ENCODE peak calls at places on chromosome 19, in eight cellular contexts. One of them, this sample, is unnamed.

GRCh38 chr19:2556221-2557092 is 80.5 kb downstream of the GADD45B start:
- DNase-seq in transverse colon: no peak
- DNase-seq in ovary: no peak
- DNase-seq in tibial nerve: no peak
- DNase-seq in sigmoid colon: peak; percentile 63
- DNase-seq in stomach: no peak
- DNase-seq in HepG2: no peak
- DNase-seq in A549: no peak
- DNase-seq in this sample: no peak

GRCh38 chr19:57245959-57246358 is 5.5 kb downstream of the ZNF805 start:
- DNase-seq in sigmoid colon: no peak
- DNase-seq in stomach: no peak
- DNase-seq in transverse colon: no peak
- DNase-seq in HepG2: peak; percentile 79
- DNase-seq in A549: no peak
- DNase-seq in ovary: no peak
- DNase-seq in tibial nerve: no peak
- DNase-seq in this sample: peak; percentile 66

GRCh38 chr19:49875801-49876421 is 1.2 kb downstream of the AKT1S1 start:
- DNase-seq in ovary: peak; percentile 73
- DNase-seq in transverse colon: peak; percentile 62
- DNase-seq in stomach: no peak
- DNase-seq in HepG2: peak; percentile 51
- DNase-seq in tibial nerve: no peak
- DNase-seq in sigmoid colon: peak; percentile 85
- DNase-seq in A549: peak; percentile 79
- DNase-seq in this sample: no peak

GRCh38 chr19:39582442-39582841 is 19.9 kb upstream of the LGALS13 start:
- DNase-seq in stomach: no peak
- DNase-seq in tibial nerve: no peak
- DNase-seq in sigmoid colon: no peak
- DNase-seq in A549: no peak
- DNase-seq in transverse colon: no peak
- DNase-seq in ovary: no peak
- DNase-seq in HepG2: no peak
- DNase-seq in this sample: no peak

GRCh38 chr19:46744005-46744691 is 1.7 kb upstream of the FKRP start:
- DNase-seq in tibial nerve: no peak
- DNase-seq in transverse colon: no peak
- DNase-seq in HepG2: no peak
- DNase-seq in ovary: no peak
- DNase-seq in sigmoid colon: no peak
- DNase-seq in stomach: no peak
- DNase-seq in A549: no peak
- DNase-seq in this sample: no peak

GRCh38 chr19:48560095-48560530 is 8.1 kb downstream of the SULT2B1 start:
- DNase-seq in HepG2: peak; percentile 43
- DNase-seq in transverse colon: no peak
- DNase-seq in A549: no peak
- DNase-seq in stomach: no peak
- DNase-seq in sigmoid colon: no peak
- DNase-seq in ovary: no peak
- DNase-seq in tibial nerve: no peak
- DNase-seq in this sample: no peak

GRCh38 chr19:10748924-10749434 is 31.1 kb downstream of the DNM2 start:
- DNase-seq in ovary: no peak
- DNase-seq in stomach: peak; percentile 97
- DNase-seq in A549: peak; percentile 51
- DNase-seq in tibial nerve: no peak
- DNase-seq in HepG2: peak; percentile 94
- DNase-seq in sigmoid colon: no peak
- DNase-seq in transverse colon: peak; percentile 86
- DNase-seq in this sample: no peak

GRCh38 chr19:54536956-54537355 is 34.3 kb downstream of the LAIR2 start:
- DNase-seq in ovary: no peak
- DNase-seq in sigmoid colon: no peak
- DNase-seq in HepG2: no peak
- DNase-seq in tibial nerve: no peak
- DNase-seq in stomach: no peak
- DNase-seq in transverse colon: no peak
- DNase-seq in A549: no peak
- DNase-seq in this sample: no peak

GRCh38 chr19:48117515-48118330 is 7.1 kb upstream of the PLA2G4C start:
- DNase-seq in sigmoid colon: no peak
- DNase-seq in stomach: no peak
- DNase-seq in ovary: no peak
- DNase-seq in A549: no peak
- DNase-seq in tibial nerve: no peak
- DNase-seq in transverse colon: no peak
- DNase-seq in HepG2: no peak
- DNase-seq in this sample: no peak

GRCh38 chr19:23779645-23780044 is 21.0 kb upstream of the ZNF681 start:
- DNase-seq in sigmoid colon: no peak
- DNase-seq in ovary: no peak
- DNase-seq in transverse colon: no peak
- DNase-seq in tibial nerve: no peak
- DNase-seq in stomach: no peak
- DNase-seq in HepG2: no peak
- DNase-seq in A549: no peak
- DNase-seq in this sample: peak; percentile 31

GRCh38 chr19:8577247-8577646 is at the start of gene MYO1F:
- DNase-seq in HepG2: no peak
- DNase-seq in A549: no peak
- DNase-seq in ovary: no peak
- DNase-seq in transverse colon: peak; percentile 66
- DNase-seq in stomach: peak; percentile 41
- DNase-seq in tibial nerve: no peak
- DNase-seq in sigmoid colon: peak; percentile 78
- DNase-seq in this sample: no peak

GRCh38 chr19:12953456-12954149 is 3.4 kb downstream of the GADD45GIP1 start:
- DNase-seq in stomach: no peak
- DNase-seq in tibial nerve: no peak
- DNase-seq in HepG2: no peak
- DNase-seq in sigmoid colon: no peak
- DNase-seq in A549: no peak
- DNase-seq in transverse colon: no peak
- DNase-seq in ovary: no peak
- DNase-seq in this sample: no peak

GRCh38 chr19:41399525-41399924 is 1.9 kb downstream of the BCKDHA start:
- DNase-seq in A549: no peak
- DNase-seq in tibial nerve: no peak
- DNase-seq in sigmoid colon: no peak
- DNase-seq in stomach: no peak
- DNase-seq in ovary: no peak
- DNase-seq in transverse colon: no peak
- DNase-seq in HepG2: no peak
- DNase-seq in this sample: no peak

GRCh38 chr19:49812997-49813861 is at the start of gene FUZ:
- DNase-seq in transverse colon: peak; percentile 97
- DNase-seq in ovary: peak; percentile 95
- DNase-seq in tibial nerve: peak; percentile 94
- DNase-seq in sigmoid colon: peak; percentile 99
- DNase-seq in HepG2: no peak
- DNase-seq in A549: peak; percentile 100
- DNase-seq in stomach: peak; percentile 97
- DNase-seq in this sample: peak; percentile 99

GRCh38 chr19:4108767-4109625 is 14.9 kb downstream of the MAP2K2 start:
- DNase-seq in tibial nerve: no peak
- DNase-seq in sigmoid colon: no peak
- DNase-seq in ovary: no peak
- DNase-seq in A549: no peak
- DNase-seq in stomach: peak; percentile 27
- DNase-seq in HepG2: no peak
- DNase-seq in transverse colon: peak; percentile 45
- DNase-seq in this sample: no peak

GRCh38 chr19:54418030-54418929 is 3.0 kb downstream of the TTYH1 start:
- DNase-seq in A549: no peak
- DNase-seq in ovary: no peak
- DNase-seq in transverse colon: no peak
- DNase-seq in sigmoid colon: no peak
- DNase-seq in HepG2: peak; percentile 50
- DNase-seq in stomach: no peak
- DNase-seq in tibial nerve: no peak
- DNase-seq in this sample: no peak

GRCh38 chr19:19817357-19817756 is 4.2 kb downstream of the ZNF506 start:
- DNase-seq in sigmoid colon: no peak
- DNase-seq in tibial nerve: no peak
- DNase-seq in HepG2: no peak
- DNase-seq in transverse colon: no peak
- DNase-seq in stomach: no peak
- DNase-seq in ovary: no peak
- DNase-seq in A549: no peak
- DNase-seq in this sample: no peak

GRCh38 chr19:37329686-37330085 is 41.2 kb upstream of the ZNF527 start:
- DNase-seq in transverse colon: no peak
- DNase-seq in A549: no peak
- DNase-seq in sigmoid colon: no peak
- DNase-seq in ovary: no peak
- DNase-seq in HepG2: peak; percentile 32
- DNase-seq in tibial nerve: no peak
- DNase-seq in stomach: no peak
- DNase-seq in this sample: no peak

GRCh38 chr19:11580665-11581418 is 3.4 kb upstream of the ACP5 start:
- DNase-seq in HepG2: no peak
- DNase-seq in stomach: peak; percentile 46
- DNase-seq in A549: no peak
- DNase-seq in transverse colon: no peak
- DNase-seq in ovary: no peak
- DNase-seq in sigmoid colon: no peak
- DNase-seq in tibial nerve: no peak
- DNase-seq in this sample: no peak

GRCh38 chr19:58356236-58356970 is 3.1 kb upstream of the A1BG start:
- DNase-seq in stomach: no peak
- DNase-seq in ovary: no peak
- DNase-seq in transverse colon: no peak
- DNase-seq in tibial nerve: no peak
- DNase-seq in A549: no peak
- DNase-seq in HepG2: no peak
- DNase-seq in sigmoid colon: peak; percentile 46
- DNase-seq in this sample: no peak

GRCh38 chr19:48715276-48715675 is 4.2 kb downstream of the MAMSTR start:
- DNase-seq in stomach: no peak
- DNase-seq in HepG2: no peak
- DNase-seq in transverse colon: peak; percentile 44
- DNase-seq in ovary: peak; percentile 48
- DNase-seq in tibial nerve: no peak
- DNase-seq in A549: no peak
- DNase-seq in sigmoid colon: peak; percentile 79
- DNase-seq in this sample: no peak

GRCh38 chr19:17020823-17021222 is 5.8 kb downstream of the CPAMD8 start:
- DNase-seq in HepG2: no peak
- DNase-seq in A549: no peak
- DNase-seq in sigmoid colon: no peak
- DNase-seq in tibial nerve: no peak
- DNase-seq in ovary: no peak
- DNase-seq in stomach: no peak
- DNase-seq in transverse colon: no peak
- DNase-seq in this sample: no peak

GRCh38 chr19:18603958-18604819 is 2.4 kb downstream of the CRLF1 start:
- DNase-seq in transverse colon: no peak
- DNase-seq in sigmoid colon: no peak
- DNase-seq in A549: no peak
- DNase-seq in stomach: no peak
- DNase-seq in tibial nerve: no peak
- DNase-seq in HepG2: no peak
- DNase-seq in ovary: no peak
- DNase-seq in this sample: no peak
- H3K4me3 ChIP-seq in transverse colon: no peak overlapping the region
- H3K4me3 ChIP-seq in sigmoid colon: no peak overlapping the region
- H3K4me3 ChIP-seq in A549: no peak overlapping the region
- H3K4me3 ChIP-seq in stomach: no peak overlapping the region
- H3K4me3 ChIP-seq in tibial nerve: no peak overlapping the region
- H3K4me3 ChIP-seq in HepG2: peak overlapping the region; percentile 67
- H3K4me3 ChIP-seq in ovary: no peak overlapping the region
- H3K4me3 ChIP-seq in this sample: peak overlapping the region; percentile 8

DNA sequence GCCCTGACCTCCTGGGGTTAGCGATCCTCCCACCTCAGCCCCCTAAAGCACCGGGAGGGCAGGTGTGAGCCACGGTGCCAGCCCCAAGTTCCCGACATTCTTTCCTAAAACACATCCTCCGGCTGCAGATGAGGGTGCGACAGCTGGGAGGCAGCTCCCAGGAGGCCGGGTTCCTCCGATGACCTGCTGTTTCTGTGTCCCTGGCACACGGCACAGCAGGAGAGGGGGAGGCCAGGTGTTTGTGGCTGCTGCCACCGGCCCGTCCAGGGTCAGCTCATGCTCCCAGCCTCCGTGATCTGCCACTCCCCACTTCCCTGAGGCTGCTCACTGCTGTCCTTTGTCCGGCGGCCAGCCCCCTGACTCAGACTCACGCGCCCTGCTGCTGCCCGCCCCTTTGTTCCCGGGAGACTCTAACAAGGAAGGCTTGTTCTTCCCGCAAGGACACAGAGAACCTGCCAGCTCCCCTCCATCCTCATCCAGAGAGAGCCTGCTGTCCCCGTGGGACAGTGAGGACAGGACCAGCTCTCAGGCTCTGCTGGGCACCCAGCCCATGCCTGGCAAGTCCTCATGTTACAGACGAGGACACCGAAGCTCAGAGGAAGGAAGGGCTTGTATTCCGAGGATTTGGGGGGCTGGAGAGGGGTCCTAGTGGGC is 10.6 kb upstream of the MADCAM1 start:
- DNase-seq in A549: no peak
- DNase-seq in tibial nerve: peak; percentile 53
- DNase-seq in sigmoid colon: peak; percentile 94
- DNase-seq in ovary: no peak
- DNase-seq in transverse colon: no peak
- DNase-seq in HepG2: peak; percentile 88
- DNase-seq in stomach: no peak
- DNase-seq in this sample: no peak
- TF ChIP-seq EP300 in A549: no peak
- TF ChIP-seq EP300 in tibial nerve: peak; percentile 73
- TF ChIP-seq EP300 in sigmoid colon: no peak
- TF ChIP-seq EP300 in ovary: no peak
- TF ChIP-seq EP300 in transverse colon: no peak
- TF ChIP-seq EP300 in HepG2: no peak
- TF ChIP-seq EP300 in stomach: no peak
- TF ChIP-seq EP300 in this sample: no peak

DNA sequence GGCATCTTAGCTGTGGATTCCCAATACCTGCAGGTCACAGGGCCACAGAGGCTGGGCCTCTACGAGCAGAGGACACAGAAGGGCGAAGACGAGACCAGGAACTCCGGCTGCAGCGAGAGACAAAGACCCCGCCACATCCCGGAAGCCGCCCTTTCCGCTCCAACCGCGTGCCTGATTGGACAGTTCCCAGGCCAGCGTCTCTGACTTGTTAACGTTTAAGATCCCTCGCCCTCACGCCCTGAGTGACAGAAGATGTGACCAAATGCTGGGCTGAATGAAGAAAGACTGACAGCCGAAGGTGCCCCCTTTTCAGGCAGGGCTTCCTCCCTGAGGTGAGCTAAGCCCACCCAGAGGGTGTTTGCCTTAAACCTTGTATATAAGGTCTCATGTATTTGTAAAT is at the start of gene ZNF98:
- DNase-seq in transverse colon: peak; percentile 7
- DNase-seq in ovary: no peak
- DNase-seq in A549: no peak
- DNase-seq in HepG2: no peak
- DNase-seq in tibial nerve: no peak
- DNase-seq in sigmoid colon: peak; percentile 78
- DNase-seq in stomach: no peak
- DNase-seq in this sample: no peak
- H3K9me3 ChIP-seq in transverse colon: peaks cover 7% of the 10 kb centered on the region
- H3K9me3 ChIP-seq in ovary: peaks cover 7% of the 10 kb centered on the region
- H3K9me3 ChIP-seq in A549: peaks cover 17% of the 10 kb centered on the region
- H3K9me3 ChIP-seq in HepG2: peaks cover 93% of the 10 kb centered on the region
- H3K9me3 ChIP-seq in tibial nerve: peaks cover 3% of the 10 kb centered on the region
- H3K9me3 ChIP-seq in sigmoid colon: no peaks in the 10 kb centered on the region
- H3K9me3 ChIP-seq in stomach: peaks cover 84% of the 10 kb centered on the region
- H3K9me3 ChIP-seq in this sample: no peaks in the 10 kb centered on the region

GRCh38 chr19:18279516-18280246 is 1.7 kb downstream of the JUND start:
- DNase-seq in stomach: peak; percentile 92
- DNase-seq in ovary: peak; percentile 92
- DNase-seq in tibial nerve: peak; percentile 87
- DNase-seq in sigmoid colon: peak; percentile 97
- DNase-seq in transverse colon: peak; percentile 94
- DNase-seq in A549: peak; percentile 65
- DNase-seq in HepG2: peak; percentile 93
- DNase-seq in this sample: peak; percentile 99
- H3K4me3 ChIP-seq in stomach: peak overlapping the region; percentile 98
- H3K4me3 ChIP-seq in ovary: peak overlapping the region; percentile 93
- H3K4me3 ChIP-seq in tibial nerve: peak overlapping the region; percentile 97
- H3K4me3 ChIP-seq in sigmoid colon: peak overlapping the region; percentile 96
- H3K4me3 ChIP-seq in transverse colon: peak overlapping the region; percentile 99
- H3K4me3 ChIP-seq in A549: peak overlapping the region; percentile 97
- H3K4me3 ChIP-seq in HepG2: peak overlapping the region; percentile 74
- H3K4me3 ChIP-seq in this sample: peak overlapping the region; percentile 99